ENCODE peak calls at places on chromosomes 2 and 18, in four cellular contexts. Y is HCT116, G is neural progenitor cell, Q is fibroblast of lung. O is an unnamed sample. For H3K4me1, the result is how much of the 10 kb centered on the place peaks cover.

GRCh38 chr2:112156152-112156986 is 18.2 kb downstream of the FBLN7 start:
- DNase-seq in Y (no peak), Q (peak), G (peak), O (no peak)

GRCh38 chr18:45974088-45974536 is 7.0 kb upstream of the EPG5 start:
- DNase-seq in G (peak), Y (peak), Q (peak), O (peak)

GRCh38 chr2:222595573-222595972 is 60.3 kb downstream of the FARSB start:
- DNase-seq in Q (no peak), Y (no peak), G (no peak), O (no peak)

GRCh38 chr2:2692599-2693389 is 361.7 kb upstream of the MYT1L start:
- DNase-seq in Q (no peak), G (no peak), Y (no peak), O (no peak)

GRCh38 chr18:45167631-45168225 is 447.5 kb upstream of the SLC14A2 start:
- DNase-seq in Q (peak), G (no peak), Y (no peak), O (no peak)

GRCh38 chr2:65885266-65885665 is 452.9 kb upstream of the SPRED2 start:
- DNase-seq in G (no peak), Q (no peak), Y (no peak), O (no peak)

GRCh38 chr2:25567406-25567805 is 106.0 kb downstream of the DTNB start:
- DNase-seq in Q (peak), Y (peak), G (peak), O (peak)

GRCh38 chr2:174858745-174859144 is 94.5 kb upstream of the CHRNA1 start:
- DNase-seq in Q (no peak), Y (no peak), G (no peak), O (no peak)

GRCh38 chr2:227889336-227889735 is 17.9 kb downstream of the DAW1 start:
- DNase-seq in Y (no peak), G (peak), Q (no peak), O (no peak)

GRCh38 chr2:230317366-230317765 is 9.6 kb upstream of the SP140L start:
- DNase-seq in G (no peak), Q (no peak), Y (no peak), O (no peak)

GRCh38 chr2:20027715-20028434 is 15.4 kb upstream of the MATN3 start:
- DNase-seq in Y (no peak), Q (no peak), G (no peak), O (no peak)

GRCh38 chr2:240572141-240573031 is 4.1 kb downstream of the RNPEPL1 start:
- DNase-seq in Y (no peak), Q (no peak), G (no peak), O (no peak)

GRCh38 chr2:25159947-25160346 is 8.4 kb downstream of the POMC start:
- DNase-seq in Y (no peak), G (peak), Q (no peak), O (peak)

GRCh38 chr18:75247041-75247551 is 36.5 kb downstream of the TSHZ1 start:
- DNase-seq in Y (no peak), G (no peak), Q (peak), O (no peak)

GRCh38 chr2:56500317-56500716 is 316.5 kb downstream of the CCDC85A start:
- DNase-seq in Y (no peak), Q (no peak), G (no peak), O (no peak)

GRCh38 chr18:57436965-57437333 is 1.8 kb downstream of the ONECUT2 start:
- DNase-seq in Q (no peak), Y (no peak), G (no peak), O (no peak)
- TF ChIP-seq EZH2 in Q (no peak), Y (no peak), G (peak), O (no peak)

GRCh38 chr2:10343658-10344057 is 41.0 kb downstream of the HPCAL1 start:
- DNase-seq in Q (no peak), Y (no peak), G (no peak), O (no peak)

GRCh38 chr2:10341193-10341592 is 38.5 kb downstream of the HPCAL1 start:
- DNase-seq in Y (no peak), G (no peak), Q (no peak), O (no peak)

GRCh38 chr2:10343191-10343590 is 40.5 kb downstream of the HPCAL1 start:
- DNase-seq in Y (no peak), Q (no peak), G (no peak), O (no peak)

GRCh38 chr2:10340593-10340975 is 37.9 kb downstream of the HPCAL1 start:
- DNase-seq in Y (no peak), G (no peak), Q (no peak), O (no peak)

DNA sequence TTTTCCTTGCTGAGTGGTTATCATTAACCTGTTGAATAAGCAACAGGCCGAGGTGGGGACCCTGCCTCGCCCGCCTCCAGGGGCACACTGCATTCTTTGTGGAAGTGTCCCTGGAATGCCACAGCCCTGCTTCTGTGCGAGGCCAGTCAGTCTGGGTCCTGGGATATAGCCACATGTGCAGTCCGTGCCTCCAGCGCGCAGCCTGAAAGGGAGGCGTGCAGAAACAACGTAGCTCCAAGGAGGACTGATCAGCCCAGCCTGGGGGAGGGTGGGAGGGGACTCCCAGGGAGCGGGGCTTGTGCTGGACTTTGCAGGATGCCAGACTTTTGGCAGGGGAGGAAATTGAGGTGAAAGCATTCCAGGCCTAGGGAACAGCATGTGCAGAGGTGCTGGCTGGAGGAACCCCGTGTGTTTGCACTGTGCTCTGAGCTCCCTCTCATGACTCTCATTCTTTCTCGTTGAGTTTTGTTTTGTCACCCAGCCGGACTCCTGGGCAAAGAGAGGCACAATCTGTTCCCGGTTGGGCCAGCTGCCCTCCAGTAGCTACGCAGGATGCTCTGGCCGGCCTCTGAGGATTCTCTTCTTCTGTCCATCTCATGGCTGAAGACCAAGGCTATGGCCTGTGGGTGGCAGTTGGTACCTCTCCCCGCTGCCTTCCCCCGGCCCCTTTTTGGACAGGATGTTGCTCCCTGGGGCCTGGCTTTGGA is 39.7 kb downstream of the HPCAL1 start:
- DNase-seq in Y (no peak), Q (no peak), G (no peak), O (no peak)
- H3K4me1 ChIP-seq in Y (under half), Q (under half), G (under half), O (under half)

GRCh38 chr2:37230581-37230980 is 815 bp downstream of the CEBPZ start:
- DNase-seq in Q (no peak), Y (no peak), G (peak), O (peak)

GRCh38 chr2:37226863-37227262 is 4.5 kb downstream of the CEBPZ start:
- DNase-seq in Q (no peak), Y (no peak), G (peak), O (no peak)

GRCh38 chr2:37231251-37232130 is at the start of the genes CEBPZ and NDUFAF7:
- DNase-seq in Q (peak), Y (peak), G (peak), O (peak)

GRCh38 chr2:37232131-37232933 is 874 bp downstream of the NDUFAF7 start:
- DNase-seq in Y (no peak), Q (peak), G (peak), O (peak)

DNA sequence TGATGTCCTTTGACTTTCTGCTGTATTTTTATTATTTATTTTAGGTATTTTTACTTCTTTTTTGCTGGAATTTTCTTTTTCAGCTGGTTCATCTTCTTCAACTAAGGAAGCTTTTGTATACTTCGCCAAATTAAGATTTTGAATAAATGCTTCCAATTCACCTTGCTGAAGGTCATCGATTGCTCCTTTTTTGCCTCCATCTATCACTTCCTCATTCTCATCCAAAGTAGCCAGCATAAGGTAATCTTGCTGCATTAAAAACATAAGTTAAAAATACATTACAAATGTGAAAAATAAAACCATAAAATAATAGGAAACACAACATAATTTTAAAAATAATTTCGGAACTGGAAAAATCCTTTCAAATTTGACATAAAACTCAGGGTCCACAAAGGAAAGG is 2.6 kb downstream of the CEBPZ start:
- DNase-seq in Q (no peak), G (no peak), Y (no peak), O (no peak)
- TF ChIP-seq EZH2 in Q (no peak), G (no peak), Y (no peak), O (no peak)

GRCh38 chr2:204160991-204161390 is 224.4 kb downstream of the ICOS start:
- DNase-seq in G (no peak), Q (no peak), Y (no peak), O (no peak)
- H3K4me1 ChIP-seq in G (under half), Q (under half), Y (under half), O (under half)

O was measured in hepatocyte.